ENCODE peak calls at places on chromosomes 7 and 10, in ten cellular contexts. D is GM23248, W is tibial artery, H is colonic mucosa, L is fibroblast of the aortic adventitia, E is A549, P is fibroblast of mammary gland, O is prostate gland, J is WERI-Rb-1, R is H7. C is an unnamed sample.

GRCh38 chr10:119274519-119275045 is 67.2 kb downstream of the GRK5 start:
- DNase-seq in J (no peak), H (no peak), O (no peak), D (no peak), E (no peak), P (no peak), R (no peak), L (no peak), W (no peak), C (no peak)

GRCh38 chr10:50312464-50313437 is 61.4 kb upstream of the ASAH2 start:
- DNase-seq in J (no peak), R (no peak), W (no peak), E (no peak), O (no peak), D (peak; percentile 90), H (no peak), P (peak; percentile 88), L (peak; percentile 42), C (peak; percentile 25)

GRCh38 chr7:158123753-158124152 is 463.9 kb downstream of the PTPRN2 start:
- DNase-seq in H (no peak), O (no peak), J (no peak), R (peak; percentile 28), W (peak; percentile 20), P (no peak), L (no peak), E (no peak), D (no peak), C (no peak)

GRCh38 chr7:38728145-38728544 is 97.0 kb upstream of the AMPH start:
- DNase-seq in E (no peak), H (no peak), D (peak; percentile 21), P (peak; percentile 26), J (no peak), O (no peak), W (no peak), L (peak; percentile 14), R (no peak), C (peak; percentile 22)

GRCh38 chr7:44286618-44287487 is 38.5 kb downstream of the CAMK2B start:
- DNase-seq in E (no peak), H (no peak), P (no peak), L (no peak), O (no peak), W (peak; percentile 54), R (peak; percentile 46), J (peak; percentile 9), D (no peak), C (no peak)

GRCh38 chr10:99557044-99557443 is 24.3 kb downstream of the NKX2-3 start:
- DNase-seq in O (no peak), H (no peak), E (no peak), D (no peak), R (no peak), W (no peak), J (no peak), L (no peak), P (no peak), C (no peak)

GRCh38 chr10:3242251-3242650 is 69.7 kb upstream of the PITRM1 start:
- DNase-seq in L (no peak), O (no peak), E (no peak), R (no peak), W (no peak), D (no peak), J (no peak), H (no peak), P (no peak), C (no peak)

GRCh38 chr10:75358835-75359421 is 42.6 kb downstream of the ZNF503 start:
- DNase-seq in E (peak; percentile 53), P (peak; percentile 83), O (no peak), D (peak; percentile 92), L (peak; percentile 86), W (no peak), R (no peak), H (no peak), J (no peak), C (peak; percentile 91)

GRCh38 chr10:104796817-104797216 is 155.7 kb downstream of the SORCS3 start:
- DNase-seq in D (no peak), H (no peak), O (no peak), J (no peak), P (no peak), L (no peak), E (no peak), W (no peak), R (no peak), C (no peak)

GRCh38 chr10:133207627-133208026 is 22.4 kb upstream of the UTF1 start:
- DNase-seq in O (no peak), P (no peak), J (no peak), E (no peak), H (no peak), D (no peak), R (no peak), L (no peak), W (no peak), C (no peak)

GRCh38 chr7:74025745-74026144 is 2.2 kb upstream of the ELN start:
- DNase-seq in L (no peak), J (no peak), W (no peak), E (no peak), H (no peak), P (no peak), O (no peak), D (no peak), R (no peak), C (no peak)

GRCh38 chr10:71647526-71648354 is 71.8 kb downstream of the C10orf105 start:
- DNase-seq in P (peak; percentile 6), D (peak; percentile 43), L (peak; percentile 7), E (no peak), O (no peak), J (no peak), W (no peak), R (peak; percentile 94), H (no peak), C (no peak)

GRCh38 chr10:43078175-43078985 is 1.5 kb downstream of the RET start:
- DNase-seq in R (peak; percentile 68), D (no peak), O (no peak), E (peak; percentile 17), J (no peak), P (no peak), H (no peak), W (no peak), L (no peak), C (no peak)
- H3K4me3 ChIP-seq in R (peak overlapping the region; percentile 66), D (no peak overlapping the region), O (no peak overlapping the region), E (no peak overlapping the region), J (no peak overlapping the region), P (no peak overlapping the region), H (no peak overlapping the region), W (no peak overlapping the region), L (no peak overlapping the region), C (no peak overlapping the region)

GRCh38 chr10:132097609-132098377 is 32.0 kb downstream of the JAKMIP3 start:
- DNase-seq in E (no peak), P (no peak), L (no peak), O (no peak), D (no peak), R (no peak), H (no peak), J (no peak), W (no peak), C (no peak)
- H3K4me3 ChIP-seq in E (no peak overlapping the region), P (no peak overlapping the region), L (no peak overlapping the region), O (no peak overlapping the region), D (no peak overlapping the region), R (no peak overlapping the region), H (no peak overlapping the region), J (no peak overlapping the region), W (no peak overlapping the region), C (no peak overlapping the region)

GRCh38 chr7:33048704-33049103 is 13.9 kb downstream of the NT5C3A start:
- DNase-seq in J (no peak), O (no peak), E (no peak), W (no peak), R (no peak), H (no peak), L (no peak), D (no peak), P (no peak), C (no peak)

GRCh38 chr7:33054261-33054964 is 8.2 kb downstream of the NT5C3A start:
- DNase-seq in L (no peak), H (no peak), J (no peak), P (no peak), R (no peak), O (no peak), W (no peak), D (peak; percentile 49), E (no peak), C (no peak)

GRCh38 chr7:33048257-33048656 is 14.3 kb downstream of the NT5C3A start:
- DNase-seq in D (no peak), L (no peak), E (no peak), W (no peak), R (no peak), J (no peak), O (no peak), P (no peak), H (no peak), C (no peak)

GRCh38 chr7:33053716-33054115 is 8.9 kb downstream of the NT5C3A start:
- DNase-seq in L (no peak), E (no peak), P (no peak), J (no peak), H (no peak), W (no peak), D (no peak), R (no peak), O (no peak), C (no peak)

DNA sequence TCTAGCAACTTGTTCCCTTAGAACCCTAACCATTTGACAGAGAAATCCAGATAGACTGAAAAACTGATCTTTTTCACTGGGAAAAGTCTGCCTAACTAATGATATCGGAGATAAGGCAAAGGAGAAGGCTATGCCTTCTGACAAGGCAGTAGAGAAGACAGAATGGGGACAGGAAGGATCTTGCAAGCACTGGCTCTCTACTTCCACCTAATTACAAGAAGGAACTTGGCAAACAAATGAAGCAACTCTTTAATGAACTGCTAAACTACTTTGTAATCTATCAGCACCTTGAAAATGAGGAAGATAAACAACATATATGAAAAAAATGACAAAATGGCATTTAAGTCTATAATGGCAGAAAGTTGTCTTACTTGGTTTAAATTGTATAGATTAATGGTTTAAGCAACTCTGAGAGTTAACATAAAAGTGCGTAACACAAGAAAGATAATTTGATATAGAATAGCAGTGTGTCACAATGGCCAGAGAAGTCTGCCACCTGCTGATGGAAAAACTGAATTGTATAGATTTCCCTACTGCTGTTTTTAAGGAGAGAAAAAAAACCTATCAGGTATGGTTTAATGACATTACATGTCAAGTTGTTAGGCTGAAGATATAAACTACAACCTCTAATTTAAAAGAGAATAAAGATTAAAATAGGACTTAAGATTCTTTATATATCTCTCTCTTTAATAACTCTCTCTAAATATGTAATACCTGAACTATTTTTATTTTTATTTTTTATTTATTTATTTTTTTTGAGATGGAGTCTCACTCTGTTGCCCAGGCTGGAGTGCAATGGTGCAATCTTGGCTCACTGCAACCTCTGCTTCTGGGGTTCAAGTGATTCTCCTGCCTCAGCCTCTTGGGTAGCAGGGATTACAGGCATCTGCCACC is 11.9 kb downstream of the NT5C3A start:
- DNase-seq in W (no peak), E (peak; percentile 52), R (peak; percentile 13), O (peak; percentile 41), H (peak; percentile 56), L (peak; percentile 72), P (peak; percentile 69), J (no peak), D (peak; percentile 61), C (no peak)
- H3K4me3 ChIP-seq in W (no peak overlapping the region), E (no peak overlapping the region), R (no peak overlapping the region), O (no peak overlapping the region), H (no peak overlapping the region), L (no peak overlapping the region), P (no peak overlapping the region), J (no peak overlapping the region), D (peak overlapping the region; percentile 1), C (no peak overlapping the region)

DNA sequence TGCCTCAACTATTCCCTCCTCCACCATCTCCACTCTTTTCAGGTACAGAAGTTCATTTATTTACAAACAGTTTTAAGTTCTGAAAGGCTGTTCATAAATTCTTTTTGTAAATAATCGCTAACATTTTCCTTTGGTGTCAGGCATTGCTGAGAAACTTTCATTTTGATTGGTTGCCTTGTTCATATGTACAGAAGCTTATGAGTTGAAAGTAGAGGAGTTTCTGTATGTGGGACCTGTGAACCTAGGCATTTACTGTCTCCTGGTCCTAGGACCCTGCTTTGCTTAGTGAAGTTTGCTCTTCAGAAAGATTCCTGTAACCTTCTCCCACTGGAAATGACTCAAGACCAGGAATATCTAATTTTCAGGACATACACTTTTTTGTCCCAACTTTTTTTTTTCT is 30.4 kb downstream of the CCSER2 start:
- DNase-seq in E (no peak), L (no peak), P (no peak), W (no peak), D (no peak), J (no peak), H (no peak), R (no peak), O (no peak), C (no peak)
- H3K4me3 ChIP-seq in E (no peak overlapping the region), L (no peak overlapping the region), P (no peak overlapping the region), W (no peak overlapping the region), D (no peak overlapping the region), J (no peak overlapping the region), H (no peak overlapping the region), R (no peak overlapping the region), O (no peak overlapping the region), C (no peak overlapping the region)